ENCODE peak calls at places on chromosomes 4 and X, in nine cellular contexts. One of them, this sample, is unnamed.

GRCh38 chrX:13506574-13506973 is 62.8 kb upstream of the EGFL6 start:
- DNase-seq in cardiac fibroblast: peak; percentile 62
- DNase-seq in AG04450: peak; percentile 23
- DNase-seq in PC-9: peak; percentile 20
- DNase-seq in brain microvascular endothelial cell: peak; percentile 12
- DNase-seq in D721Med: no peak
- DNase-seq in tibial artery: no peak
- DNase-seq in transverse colon: peak; percentile 56
- DNase-seq in uterus: peak; percentile 34
- DNase-seq in this sample: peak; percentile 60

GRCh38 chr4:156291317-156291716 is 337.7 kb upstream of the CTSO start:
- DNase-seq in brain microvascular endothelial cell: peak; percentile 63
- DNase-seq in uterus: no peak
- DNase-seq in AG04450: peak; percentile 3
- DNase-seq in cardiac fibroblast: peak; percentile 60
- DNase-seq in PC-9: no peak
- DNase-seq in D721Med: no peak
- DNase-seq in tibial artery: no peak
- DNase-seq in transverse colon: no peak
- DNase-seq in this sample: no peak

GRCh38 chr4:123564758-123565346 is 168.3 kb downstream of the SPRY1 start:
- DNase-seq in AG04450: peak; percentile 27
- DNase-seq in D721Med: no peak
- DNase-seq in uterus: no peak
- DNase-seq in tibial artery: no peak
- DNase-seq in transverse colon: peak; percentile 66
- DNase-seq in PC-9: peak; percentile 48
- DNase-seq in brain microvascular endothelial cell: peak; percentile 63
- DNase-seq in cardiac fibroblast: peak; percentile 87
- DNase-seq in this sample: peak; percentile 77

GRCh38 chr4:1174941-1175634 is 2.7 kb upstream of the SPON2 start:
- DNase-seq in transverse colon: no peak
- DNase-seq in cardiac fibroblast: no peak
- DNase-seq in AG04450: no peak
- DNase-seq in tibial artery: peak; percentile 68
- DNase-seq in brain microvascular endothelial cell: no peak
- DNase-seq in PC-9: no peak
- DNase-seq in D721Med: no peak
- DNase-seq in uterus: no peak
- DNase-seq in this sample: no peak

GRCh38 chr4:88217169-88217568 is 58.7 kb upstream of the ABCG2 start:
- DNase-seq in PC-9: no peak
- DNase-seq in brain microvascular endothelial cell: no peak
- DNase-seq in D721Med: no peak
- DNase-seq in transverse colon: no peak
- DNase-seq in tibial artery: no peak
- DNase-seq in cardiac fibroblast: no peak
- DNase-seq in AG04450: no peak
- DNase-seq in uterus: no peak
- DNase-seq in this sample: no peak

GRCh38 chr4:52911684-52912294 is 49.7 kb downstream of the RASL11B start:
- DNase-seq in transverse colon: peak; percentile 80
- DNase-seq in brain microvascular endothelial cell: peak; percentile 79
- DNase-seq in cardiac fibroblast: peak; percentile 81
- DNase-seq in AG04450: no peak
- DNase-seq in tibial artery: peak; percentile 75
- DNase-seq in D721Med: no peak
- DNase-seq in PC-9: peak; percentile 71
- DNase-seq in uterus: peak; percentile 62
- DNase-seq in this sample: peak; percentile 56

GRCh38 chr4:122151982-122152698 is at the start of gene BLTP1:
- DNase-seq in transverse colon: peak; percentile 93
- DNase-seq in cardiac fibroblast: peak; percentile 78
- DNase-seq in AG04450: peak; percentile 51
- DNase-seq in brain microvascular endothelial cell: peak; percentile 73
- DNase-seq in D721Med: peak; percentile 79
- DNase-seq in uterus: peak; percentile 82
- DNase-seq in PC-9: peak; percentile 89
- DNase-seq in tibial artery: peak; percentile 93
- DNase-seq in this sample: peak; percentile 94

GRCh38 chr4:84985952-84986351 is 19.5 kb upstream of the WDFY3 start:
- DNase-seq in brain microvascular endothelial cell: peak; percentile 89
- DNase-seq in AG04450: no peak
- DNase-seq in tibial artery: no peak
- DNase-seq in D721Med: no peak
- DNase-seq in PC-9: no peak
- DNase-seq in transverse colon: no peak
- DNase-seq in cardiac fibroblast: peak; percentile 88
- DNase-seq in uterus: no peak
- DNase-seq in this sample: no peak

GRCh38 chr4:67052981-67053380 is 492.3 kb downstream of the CENPC start:
- DNase-seq in uterus: no peak
- DNase-seq in tibial artery: no peak
- DNase-seq in cardiac fibroblast: no peak
- DNase-seq in AG04450: no peak
- DNase-seq in brain microvascular endothelial cell: no peak
- DNase-seq in transverse colon: no peak
- DNase-seq in D721Med: no peak
- DNase-seq in PC-9: no peak
- DNase-seq in this sample: no peak

GRCh38 chr4:13218316-13218958 is 265.7 kb downstream of the RAB28 start:
- DNase-seq in tibial artery: no peak
- DNase-seq in cardiac fibroblast: no peak
- DNase-seq in PC-9: no peak
- DNase-seq in AG04450: no peak
- DNase-seq in uterus: peak; percentile 19
- DNase-seq in transverse colon: no peak
- DNase-seq in D721Med: no peak
- DNase-seq in brain microvascular endothelial cell: no peak
- DNase-seq in this sample: no peak

GRCh38 chr4:87073570-87074470 is 139.0 kb downstream of the AFF1 start:
- DNase-seq in brain microvascular endothelial cell: no peak
- DNase-seq in D721Med: no peak
- DNase-seq in PC-9: no peak
- DNase-seq in AG04450: no peak
- DNase-seq in cardiac fibroblast: no peak
- DNase-seq in uterus: peak; percentile 45
- DNase-seq in transverse colon: peak; percentile 60
- DNase-seq in tibial artery: no peak
- DNase-seq in this sample: peak; percentile 51

GRCh38 chr4:98094118-98094517 is 49.2 kb downstream of the STPG2 start:
- DNase-seq in PC-9: no peak
- DNase-seq in brain microvascular endothelial cell: no peak
- DNase-seq in AG04450: no peak
- DNase-seq in tibial artery: no peak
- DNase-seq in uterus: no peak
- DNase-seq in transverse colon: no peak
- DNase-seq in D721Med: no peak
- DNase-seq in cardiac fibroblast: no peak
- DNase-seq in this sample: no peak

GRCh38 chr4:98092833-98093439 is 50.3 kb downstream of the STPG2 start:
- DNase-seq in tibial artery: no peak
- DNase-seq in uterus: no peak
- DNase-seq in PC-9: no peak
- DNase-seq in brain microvascular endothelial cell: peak; percentile 12
- DNase-seq in transverse colon: no peak
- DNase-seq in AG04450: no peak
- DNase-seq in cardiac fibroblast: peak; percentile 41
- DNase-seq in D721Med: no peak
- DNase-seq in this sample: no peak
- TF ChIP-seq CTCF in tibial artery: no peak
- TF ChIP-seq CTCF in uterus: no peak
- TF ChIP-seq CTCF in PC-9: peak; percentile 77
- TF ChIP-seq CTCF in brain microvascular endothelial cell: peak; percentile 47
- TF ChIP-seq CTCF in transverse colon: no peak
- TF ChIP-seq CTCF in AG04450: peak; percentile 70
- TF ChIP-seq CTCF in cardiac fibroblast: peak; percentile 55
- TF ChIP-seq CTCF in D721Med: peak; percentile 59
- TF ChIP-seq CTCF in this sample: peak; percentile 17

GRCh38 chrX:46645614-46646013 is 72.0 kb downstream of the CHST7 start:
- DNase-seq in PC-9: no peak
- DNase-seq in AG04450: no peak
- DNase-seq in transverse colon: no peak
- DNase-seq in cardiac fibroblast: no peak
- DNase-seq in tibial artery: no peak
- DNase-seq in uterus: no peak
- DNase-seq in brain microvascular endothelial cell: no peak
- DNase-seq in D721Med: no peak
- DNase-seq in this sample: no peak

GRCh38 chrX:46637937-46638336 is 64.4 kb downstream of the CHST7 start:
- DNase-seq in tibial artery: no peak
- DNase-seq in uterus: no peak
- DNase-seq in D721Med: no peak
- DNase-seq in PC-9: no peak
- DNase-seq in transverse colon: no peak
- DNase-seq in AG04450: no peak
- DNase-seq in cardiac fibroblast: no peak
- DNase-seq in brain microvascular endothelial cell: no peak
- DNase-seq in this sample: no peak

GRCh38 chrX:46647251-46647650 is 73.7 kb downstream of the CHST7 start:
- DNase-seq in PC-9: no peak
- DNase-seq in cardiac fibroblast: no peak
- DNase-seq in AG04450: no peak
- DNase-seq in brain microvascular endothelial cell: no peak
- DNase-seq in uterus: no peak
- DNase-seq in tibial artery: no peak
- DNase-seq in transverse colon: no peak
- DNase-seq in D721Med: no peak
- DNase-seq in this sample: no peak

GRCh38 chrX:46643636-46644035 is 70.1 kb downstream of the CHST7 start:
- DNase-seq in tibial artery: no peak
- DNase-seq in brain microvascular endothelial cell: no peak
- DNase-seq in cardiac fibroblast: no peak
- DNase-seq in uterus: no peak
- DNase-seq in transverse colon: no peak
- DNase-seq in D721Med: no peak
- DNase-seq in PC-9: no peak
- DNase-seq in AG04450: no peak
- DNase-seq in this sample: no peak

GRCh38 chrX:46642145-46642544 is 68.6 kb downstream of the CHST7 start:
- DNase-seq in PC-9: no peak
- DNase-seq in D721Med: no peak
- DNase-seq in brain microvascular endothelial cell: no peak
- DNase-seq in transverse colon: no peak
- DNase-seq in tibial artery: no peak
- DNase-seq in uterus: no peak
- DNase-seq in AG04450: no peak
- DNase-seq in cardiac fibroblast: peak; percentile 47
- DNase-seq in this sample: no peak
- TF ChIP-seq CTCF in PC-9: peak; percentile 25
- TF ChIP-seq CTCF in D721Med: no peak
- TF ChIP-seq CTCF in brain microvascular endothelial cell: peak; percentile 25
- TF ChIP-seq CTCF in transverse colon: peak; percentile 35
- TF ChIP-seq CTCF in tibial artery: peak; percentile 50
- TF ChIP-seq CTCF in uterus: peak; percentile 51
- TF ChIP-seq CTCF in AG04450: peak; percentile 38
- TF ChIP-seq CTCF in cardiac fibroblast: peak; percentile 19
- TF ChIP-seq CTCF in this sample: peak; percentile 3

GRCh38 chr4:136687118-136687517 is 845.2 kb downstream of the PCDH18 start:
- DNase-seq in transverse colon: no peak
- DNase-seq in D721Med: no peak
- DNase-seq in brain microvascular endothelial cell: no peak
- DNase-seq in AG04450: no peak
- DNase-seq in uterus: no peak
- DNase-seq in tibial artery: no peak
- DNase-seq in cardiac fibroblast: peak; percentile 9
- DNase-seq in PC-9: no peak
- DNase-seq in this sample: no peak
- TF ChIP-seq CTCF in transverse colon: no peak
- TF ChIP-seq CTCF in D721Med: no peak
- TF ChIP-seq CTCF in brain microvascular endothelial cell: peak; percentile 44
- TF ChIP-seq CTCF in AG04450: peak; percentile 40
- TF ChIP-seq CTCF in uterus: no peak
- TF ChIP-seq CTCF in tibial artery: no peak
- TF ChIP-seq CTCF in cardiac fibroblast: peak; percentile 7
- TF ChIP-seq CTCF in PC-9: no peak
- TF ChIP-seq CTCF in this sample: no peak

DNA sequence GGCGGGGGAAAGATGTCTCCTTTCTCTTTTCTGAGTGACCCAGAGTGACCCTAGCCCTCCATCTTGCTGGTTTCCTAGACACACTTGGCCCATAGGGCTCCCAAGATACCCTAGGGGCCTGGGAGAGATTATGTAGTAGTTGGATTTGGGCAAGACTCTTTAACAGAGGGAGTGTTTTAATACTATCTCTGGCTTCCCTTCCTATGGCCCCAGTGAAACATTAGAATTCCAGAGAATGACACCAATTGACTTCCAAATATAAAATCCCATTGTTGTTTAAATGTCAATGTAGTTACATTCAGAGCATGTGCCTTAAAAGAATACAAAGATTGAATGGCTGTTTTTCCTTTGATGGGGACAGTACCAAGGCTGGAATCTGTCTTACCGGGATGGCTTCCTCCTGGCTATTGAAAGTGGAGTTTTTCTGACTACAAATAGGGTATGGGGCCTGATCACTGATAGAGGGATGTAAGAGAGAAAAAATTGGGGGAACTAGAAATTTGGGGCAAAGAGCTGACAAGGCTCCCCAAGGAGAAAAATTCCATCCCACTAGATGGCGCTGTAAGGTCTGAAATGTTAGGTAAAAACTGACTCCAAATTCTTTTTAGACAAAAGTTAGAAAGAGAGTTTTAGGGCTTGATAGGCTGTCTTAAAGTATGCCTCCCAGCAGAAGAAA is 10.7 kb downstream of the TENT5D start:
- DNase-seq in PC-9: no peak
- DNase-seq in transverse colon: no peak
- DNase-seq in cardiac fibroblast: peak; percentile 3
- DNase-seq in brain microvascular endothelial cell: no peak
- DNase-seq in tibial artery: no peak
- DNase-seq in uterus: no peak
- DNase-seq in D721Med: no peak
- DNase-seq in AG04450: no peak
- DNase-seq in this sample: peak; percentile 0
- TF ChIP-seq CTCF in PC-9: peak; percentile 55
- TF ChIP-seq CTCF in transverse colon: no peak
- TF ChIP-seq CTCF in cardiac fibroblast: no peak
- TF ChIP-seq CTCF in brain microvascular endothelial cell: no peak
- TF ChIP-seq CTCF in tibial artery: no peak
- TF ChIP-seq CTCF in uterus: no peak
- TF ChIP-seq CTCF in D721Med: no peak
- TF ChIP-seq CTCF in AG04450: no peak
- TF ChIP-seq CTCF in this sample: peak; percentile 14

This sample was measured in GM13976.